ENCODE peak calls at places on chromosomes 2 and 18, in nine cellular contexts. One of them, this sample, is unnamed. For H3K27me3, the result is how much of the 10 kb centered on the place peaks cover.

GRCh38 chr2:40760071-40760666 is 308.3 kb upstream of the SLC8A1 start:
- DNase-seq in right atrium auricular region: no peak
- DNase-seq in tibial nerve: no peak
- DNase-seq in endodermal cell: peak
- DNase-seq in left lung: no peak
- DNase-seq in astrocyte: peak
- DNase-seq in uterus: peak
- DNase-seq in breast epithelium: no peak
- DNase-seq in K562: no peak
- DNase-seq in this sample: no peak

GRCh38 chr2:229375241-229375640 is 104.2 kb upstream of the PID1 start:
- DNase-seq in right atrium auricular region: no peak
- DNase-seq in tibial nerve: no peak
- DNase-seq in endodermal cell: no peak
- DNase-seq in left lung: no peak
- DNase-seq in astrocyte: peak
- DNase-seq in uterus: no peak
- DNase-seq in breast epithelium: no peak
- DNase-seq in K562: no peak
- DNase-seq in this sample: no peak

GRCh38 chr2:166593403-166593802 is 99.4 kb upstream of the SCN7A start:
- DNase-seq in right atrium auricular region: no peak
- DNase-seq in tibial nerve: no peak
- DNase-seq in endodermal cell: no peak
- DNase-seq in left lung: no peak
- DNase-seq in astrocyte: peak
- DNase-seq in uterus: no peak
- DNase-seq in breast epithelium: no peak
- DNase-seq in K562: no peak
- DNase-seq in this sample: no peak

GRCh38 chr2:235160281-235160805 is 208.5 kb downstream of the SH3BP4 start:
- DNase-seq in right atrium auricular region: no peak
- DNase-seq in tibial nerve: no peak
- DNase-seq in endodermal cell: no peak
- DNase-seq in left lung: no peak
- DNase-seq in astrocyte: no peak
- DNase-seq in uterus: no peak
- DNase-seq in breast epithelium: no peak
- DNase-seq in K562: no peak
- DNase-seq in this sample: no peak

GRCh38 chr18:57789105-57789504 is 14.0 kb downstream of the ATP8B1 start:
- DNase-seq in right atrium auricular region: no peak
- DNase-seq in tibial nerve: no peak
- DNase-seq in endodermal cell: no peak
- DNase-seq in left lung: no peak
- DNase-seq in astrocyte: peak
- DNase-seq in uterus: no peak
- DNase-seq in breast epithelium: no peak
- DNase-seq in K562: no peak
- DNase-seq in this sample: no peak

GRCh38 chr2:7237476-7237875 is 320.3 kb downstream of the RNF144A start:
- DNase-seq in right atrium auricular region: no peak
- DNase-seq in tibial nerve: no peak
- DNase-seq in endodermal cell: no peak
- DNase-seq in left lung: no peak
- DNase-seq in astrocyte: no peak
- DNase-seq in uterus: no peak
- DNase-seq in breast epithelium: no peak
- DNase-seq in K562: no peak
- DNase-seq in this sample: no peak

GRCh38 chr2:160140001-160140400 is 60.1 kb downstream of the ITGB6 start:
- DNase-seq in right atrium auricular region: no peak
- DNase-seq in tibial nerve: no peak
- DNase-seq in endodermal cell: no peak
- DNase-seq in left lung: no peak
- DNase-seq in astrocyte: no peak
- DNase-seq in uterus: no peak
- DNase-seq in breast epithelium: no peak
- DNase-seq in K562: no peak
- DNase-seq in this sample: no peak

GRCh38 chr2:151306621-151307020 is 17.2 kb upstream of the NMI start:
- DNase-seq in right atrium auricular region: no peak
- DNase-seq in tibial nerve: no peak
- DNase-seq in endodermal cell: no peak
- DNase-seq in left lung: no peak
- DNase-seq in astrocyte: peak
- DNase-seq in uterus: no peak
- DNase-seq in breast epithelium: no peak
- DNase-seq in K562: no peak
- DNase-seq in this sample: no peak

GRCh38 chr2:86107031-86107430 is 996 bp downstream of the PTCD3 start:
- DNase-seq in right atrium auricular region: no peak
- DNase-seq in tibial nerve: no peak
- DNase-seq in endodermal cell: no peak
- DNase-seq in left lung: no peak
- DNase-seq in astrocyte: no peak
- DNase-seq in uterus: no peak
- DNase-seq in breast epithelium: no peak
- DNase-seq in K562: no peak
- DNase-seq in this sample: no peak

GRCh38 chr2:120905824-120906571 is 170.3 kb downstream of the GLI2 start:
- DNase-seq in right atrium auricular region: no peak
- DNase-seq in tibial nerve: no peak
- DNase-seq in endodermal cell: no peak
- DNase-seq in left lung: no peak
- DNase-seq in astrocyte: no peak
- DNase-seq in uterus: no peak
- DNase-seq in breast epithelium: no peak
- DNase-seq in K562: no peak
- DNase-seq in this sample: no peak

GRCh38 chr2:101516833-101517690 is 42.1 kb upstream of the RFX8 start:
- DNase-seq in right atrium auricular region: no peak
- DNase-seq in tibial nerve: no peak
- DNase-seq in endodermal cell: no peak
- DNase-seq in left lung: no peak
- DNase-seq in astrocyte: peak
- DNase-seq in uterus: no peak
- DNase-seq in breast epithelium: no peak
- DNase-seq in K562: no peak
- DNase-seq in this sample: no peak

GRCh38 chr2:10258326-10258725 is 44.4 kb upstream of the HPCAL1 start:
- DNase-seq in right atrium auricular region: no peak
- DNase-seq in tibial nerve: no peak
- DNase-seq in endodermal cell: peak
- DNase-seq in left lung: peak
- DNase-seq in astrocyte: no peak
- DNase-seq in uterus: no peak
- DNase-seq in breast epithelium: no peak
- DNase-seq in K562: no peak
- DNase-seq in this sample: no peak

GRCh38 chr2:156331572-156332451 is 709 bp downstream of the NR4A2 start:
- DNase-seq in right atrium auricular region: peak
- DNase-seq in tibial nerve: peak
- DNase-seq in endodermal cell: peak
- DNase-seq in left lung: peak
- DNase-seq in astrocyte: peak
- DNase-seq in uterus: peak
- DNase-seq in breast epithelium: peak
- DNase-seq in K562: peak
- DNase-seq in this sample: no peak

GRCh38 chr2:69585855-69586560 is 57.5 kb downstream of the AAK1 start:
- DNase-seq in right atrium auricular region: no peak
- DNase-seq in tibial nerve: no peak
- DNase-seq in endodermal cell: no peak
- DNase-seq in left lung: no peak
- DNase-seq in astrocyte: no peak
- DNase-seq in uterus: no peak
- DNase-seq in breast epithelium: no peak
- DNase-seq in K562: no peak
- DNase-seq in this sample: no peak

DNA sequence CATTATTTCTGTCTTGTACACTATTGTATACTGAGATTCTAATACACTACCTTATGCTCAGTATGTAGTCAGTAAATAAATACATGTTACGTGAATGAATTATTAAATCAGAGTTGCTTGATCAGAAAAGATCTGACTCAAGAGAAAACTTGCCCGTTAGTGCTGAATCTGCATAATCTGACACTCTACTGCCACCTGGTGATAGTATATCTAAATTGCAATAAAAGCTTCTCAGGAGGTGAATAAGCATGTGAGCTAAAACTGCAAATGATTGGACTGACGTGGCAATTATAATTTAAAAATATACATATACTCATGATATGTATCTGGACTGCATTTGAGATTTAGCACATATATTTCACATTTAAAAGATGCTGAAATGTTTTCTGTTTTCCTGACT is 70.4 kb downstream of the KIAA1328 start:
- DNase-seq in right atrium auricular region: no peak
- DNase-seq in tibial nerve: no peak
- DNase-seq in endodermal cell: no peak
- DNase-seq in left lung: no peak
- DNase-seq in astrocyte: no peak
- DNase-seq in uterus: no peak
- DNase-seq in breast epithelium: no peak
- DNase-seq in K562: peak
- DNase-seq in this sample: no peak
- TF ChIP-seq CTCF in right atrium auricular region: no peak
- TF ChIP-seq CTCF in tibial nerve: no peak
- TF ChIP-seq CTCF in endodermal cell: peak
- TF ChIP-seq CTCF in left lung: no peak
- TF ChIP-seq CTCF in astrocyte: no peak
- TF ChIP-seq CTCF in uterus: no peak
- TF ChIP-seq CTCF in breast epithelium: no peak
- TF ChIP-seq CTCF in K562: peak
- TF ChIP-seq CTCF in this sample: no peak

GRCh38 chr2:63052411-63053234 is 2.0 kb downstream of the OTX1 start:
- DNase-seq in right atrium auricular region: no peak
- DNase-seq in tibial nerve: no peak
- DNase-seq in endodermal cell: peak
- DNase-seq in left lung: no peak
- DNase-seq in astrocyte: no peak
- DNase-seq in uterus: no peak
- DNase-seq in breast epithelium: no peak
- DNase-seq in K562: no peak
- DNase-seq in this sample: no peak

GRCh38 chr2:63051795-63052333 is 1.2 kb downstream of the OTX1 start:
- DNase-seq in right atrium auricular region: no peak
- DNase-seq in tibial nerve: no peak
- DNase-seq in endodermal cell: peak
- DNase-seq in left lung: no peak
- DNase-seq in astrocyte: no peak
- DNase-seq in uterus: no peak
- DNase-seq in breast epithelium: no peak
- DNase-seq in K562: no peak
- DNase-seq in this sample: no peak

GRCh38 chr2:63053889-63054725 is 3.5 kb downstream of the OTX1 start:
- DNase-seq in right atrium auricular region: no peak
- DNase-seq in tibial nerve: no peak
- DNase-seq in endodermal cell: peak
- DNase-seq in left lung: no peak
- DNase-seq in astrocyte: no peak
- DNase-seq in uterus: peak
- DNase-seq in breast epithelium: no peak
- DNase-seq in K562: no peak
- DNase-seq in this sample: no peak

GRCh38 chr2:63054812-63055509 is 4.3 kb downstream of the OTX1 start:
- DNase-seq in right atrium auricular region: no peak
- DNase-seq in tibial nerve: no peak
- DNase-seq in endodermal cell: peak
- DNase-seq in left lung: no peak
- DNase-seq in astrocyte: no peak
- DNase-seq in uterus: no peak
- DNase-seq in breast epithelium: no peak
- DNase-seq in K562: no peak
- DNase-seq in this sample: no peak

GRCh38 chr2:63053235-63053888 is 2.7 kb downstream of the OTX1 start:
- DNase-seq in right atrium auricular region: no peak
- DNase-seq in tibial nerve: no peak
- DNase-seq in endodermal cell: no peak
- DNase-seq in left lung: no peak
- DNase-seq in astrocyte: no peak
- DNase-seq in uterus: no peak
- DNase-seq in breast epithelium: no peak
- DNase-seq in K562: no peak
- DNase-seq in this sample: no peak
- H3K27me3 ChIP-seq in right atrium auricular region: half or more
- H3K27me3 ChIP-seq in tibial nerve: under half
- H3K27me3 ChIP-seq in endodermal cell: half or more
- H3K27me3 ChIP-seq in left lung: half or more
- H3K27me3 ChIP-seq in astrocyte: half or more
- H3K27me3 ChIP-seq in uterus: half or more
- H3K27me3 ChIP-seq in breast epithelium: under half
- H3K27me3 ChIP-seq in K562: under half
- H3K27me3 ChIP-seq in this sample: under half

DNA sequence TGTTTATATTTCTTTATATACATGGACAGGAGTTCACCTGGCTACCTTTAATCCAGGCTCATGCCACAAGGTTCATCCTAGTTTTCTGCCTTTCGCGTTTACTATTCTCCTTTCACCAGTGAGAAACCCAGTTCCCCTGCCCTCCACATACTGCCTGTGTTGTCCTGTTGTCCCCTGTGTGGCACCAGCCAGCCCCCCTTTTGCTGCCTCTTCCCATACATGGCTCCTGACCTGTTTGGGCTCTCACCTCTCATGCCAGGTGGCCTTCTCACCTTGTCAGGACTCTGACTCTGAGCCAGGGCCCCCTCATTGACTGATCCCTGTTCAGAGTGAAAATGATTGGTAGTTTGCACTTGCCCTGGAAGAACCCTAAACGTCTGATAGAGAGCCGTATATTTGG is 13.6 kb downstream of the ASB1 start:
- DNase-seq in right atrium auricular region: no peak
- DNase-seq in tibial nerve: no peak
- DNase-seq in endodermal cell: no peak
- DNase-seq in left lung: no peak
- DNase-seq in astrocyte: no peak
- DNase-seq in uterus: no peak
- DNase-seq in breast epithelium: no peak
- DNase-seq in K562: no peak
- DNase-seq in this sample: no peak
- H3K4me3 ChIP-seq in right atrium auricular region: no peak
- H3K4me3 ChIP-seq in tibial nerve: no peak
- H3K4me3 ChIP-seq in endodermal cell: no peak
- H3K4me3 ChIP-seq in left lung: no peak
- H3K4me3 ChIP-seq in astrocyte: peak
- H3K4me3 ChIP-seq in uterus: no peak
- H3K4me3 ChIP-seq in breast epithelium: no peak
- H3K4me3 ChIP-seq in K562: no peak
- H3K4me3 ChIP-seq in this sample: peak

DNA sequence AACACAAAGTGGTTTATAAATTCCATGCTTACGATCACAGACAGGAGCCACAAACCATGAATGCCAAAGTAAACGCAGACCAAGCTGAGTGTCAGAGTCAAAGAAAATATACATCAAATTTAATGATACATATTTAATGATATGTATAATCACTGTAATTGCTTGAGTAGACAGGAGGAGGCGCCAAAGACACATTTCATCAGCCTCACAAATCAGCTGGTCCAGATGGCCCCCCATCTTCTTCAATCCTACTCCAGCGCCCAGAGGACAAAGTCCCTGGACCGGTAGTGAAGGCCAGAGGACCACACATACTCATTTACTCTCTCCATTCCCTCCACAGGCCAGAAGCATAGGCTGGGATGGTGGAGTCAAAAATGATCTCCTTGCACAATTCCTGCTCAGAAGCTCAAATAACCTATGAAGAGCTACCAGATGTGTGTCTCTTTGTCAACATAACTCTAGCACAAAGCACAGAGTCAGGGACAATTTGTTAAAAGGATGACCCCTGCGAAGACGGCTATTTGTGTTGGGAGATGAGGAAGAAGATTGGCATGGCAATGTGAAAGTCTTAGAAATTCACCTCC is 149.3 kb upstream of the PGAP1 start:
- DNase-seq in right atrium auricular region: no peak
- DNase-seq in tibial nerve: no peak
- DNase-seq in endodermal cell: peak
- DNase-seq in left lung: no peak
- DNase-seq in astrocyte: no peak
- DNase-seq in uterus: no peak
- DNase-seq in breast epithelium: no peak
- DNase-seq in K562: peak
- DNase-seq in this sample: no peak
- TF ChIP-seq CTCF in right atrium auricular region: no peak
- TF ChIP-seq CTCF in tibial nerve: peak
- TF ChIP-seq CTCF in endodermal cell: peak
- TF ChIP-seq CTCF in left lung: no peak
- TF ChIP-seq CTCF in astrocyte: peak
- TF ChIP-seq CTCF in uterus: no peak
- TF ChIP-seq CTCF in breast epithelium: no peak
- TF ChIP-seq CTCF in K562: peak
- TF ChIP-seq CTCF in this sample: peak

This sample was measured in thoracic aorta.